ENCODE peak calls at places on chromosome 2, in nine cellular contexts. R, U, L, A, B, Z, Q, D and Y are unnamed samples.

GRCh38 chr2:143258126-143258892 is 129.1 kb downstream of the ARHGAP15 start:
- DNase-seq in B (no peak), R (no peak), A (no peak), D (no peak), Z (no peak), Q (no peak), U (no peak), L (no peak), Y (no peak)

GRCh38 chr2:120221616-120222015 is 1.6 kb downstream of the TMEM185B start:
- DNase-seq in R (no peak), L (no peak), U (no peak), B (no peak), A (no peak), D (no peak), Z (no peak), Q (no peak), Y (no peak)

GRCh38 chr2:16119741-16120140 is 179.4 kb downstream of the MYCN start:
- DNase-seq in D (no peak), Z (no peak), A (no peak), U (no peak), Q (no peak), L (no peak), R (no peak), B (no peak), Y (no peak)

GRCh38 chr2:55014962-55015939 is 35.0 kb downstream of the RTN4 start:
- DNase-seq in B (peak; percentile 65), Z (peak; percentile 51), U (peak; percentile 71), R (no peak), A (no peak), L (peak; percentile 59), D (peak; percentile 52), Q (peak; percentile 21), Y (no peak)

GRCh38 chr2:45013229-45014015 is 4.2 kb upstream of the SIX2 start:
- DNase-seq in L (peak; percentile 10), D (no peak), U (no peak), Q (no peak), R (no peak), Z (no peak), A (no peak), B (no peak), Y (no peak)

GRCh38 chr2:168613510-168613909 is 157.4 kb downstream of the CERS6 start:
- DNase-seq in Z (no peak), U (no peak), Q (no peak), B (no peak), D (no peak), L (no peak), R (no peak), A (no peak), Y (no peak)

GRCh38 chr2:211860224-211860623 is 678.4 kb downstream of the ERBB4 start:
- DNase-seq in L (no peak), R (no peak), A (no peak), B (no peak), U (no peak), Q (no peak), Z (no peak), D (no peak), Y (no peak)

GRCh38 chr2:11861044-11861443 is 114.6 kb downstream of the LPIN1 start:
- DNase-seq in A (no peak), Q (no peak), U (no peak), Z (no peak), D (no peak), L (no peak), R (no peak), B (no peak), Y (no peak)

GRCh38 chr2:41830600-41830999 is 217.2 kb upstream of the PKDCC start:
- DNase-seq in L (no peak), U (no peak), Z (peak; percentile 34), Q (no peak), D (no peak), R (no peak), B (no peak), A (no peak), Y (no peak)

GRCh38 chr2:9803023-9803805 is 40.1 kb upstream of the TAF1B start:
- DNase-seq in R (no peak), L (no peak), D (no peak), U (no peak), Q (no peak), B (no peak), Z (no peak), A (peak; percentile 34), Y (no peak)

GRCh38 chr2:41723531-41723930 is 324.3 kb upstream of the PKDCC start:
- DNase-seq in U (peak; percentile 23), R (no peak), D (no peak), A (no peak), B (no peak), Q (no peak), Z (no peak), L (no peak), Y (no peak)

GRCh38 chr2:212811946-212812345 is 273.3 kb upstream of the ERBB4 start:
- DNase-seq in L (no peak), U (no peak), Z (no peak), A (no peak), B (no peak), D (no peak), R (no peak), Q (no peak), Y (no peak)

GRCh38 chr2:75787532-75788132 is 76.9 kb upstream of the GCFC2 start:
- DNase-seq in Z (no peak), D (no peak), Q (no peak), R (no peak), U (peak; percentile 39), L (peak; percentile 4), A (no peak), B (peak; percentile 29), Y (no peak)

GRCh38 chr2:164090533-164090932 is 354.7 kb upstream of the FIGN start:
- DNase-seq in L (no peak), D (no peak), A (no peak), Z (no peak), R (no peak), B (no peak), Q (no peak), U (no peak), Y (no peak)

GRCh38 chr2:65204461-65205230 is 23.0 kb upstream of the ACTR2 start:
- DNase-seq in R (no peak), U (peak; percentile 8), L (peak; percentile 57), Q (no peak), Z (peak; percentile 8), A (no peak), D (no peak), B (no peak), Y (no peak)

GRCh38 chr2:218217366-218218309 is 649 bp downstream of the ARPC2 start:
- DNase-seq in B (peak; percentile 23), L (peak; percentile 81), U (no peak), Z (peak; percentile 43), D (peak; percentile 39), A (peak; percentile 84), Q (no peak), R (peak; percentile 88), Y (peak; percentile 62)

GRCh38 chr2:9150906-9151305 is 55.7 kb upstream of the ASAP2 start:
- DNase-seq in Q (no peak), U (no peak), A (no peak), Z (no peak), D (no peak), R (no peak), B (no peak), L (no peak), Y (no peak)

GRCh38 chr2:127418300-127419111 is at the start of gene PROC:
- DNase-seq in D (no peak), Z (no peak), Q (no peak), R (no peak), L (no peak), U (no peak), B (no peak), A (no peak), Y (no peak)
- TF ChIP-seq CTCF in D (no peak), Z (no peak), Q (no peak), R (no peak), L (no peak), U (no peak), B (no peak), A (no peak), Y (no peak)

GRCh38 chr2:51505533-51505932 is 473.6 kb upstream of the NRXN1 start:
- DNase-seq in Q (no peak), L (no peak), A (no peak), D (no peak), B (no peak), R (no peak), U (no peak), Z (no peak), Y (no peak)
- TF ChIP-seq CTCF in Q (no peak), L (no peak), A (no peak), D (no peak), B (no peak), R (no peak), U (no peak), Z (no peak), Y (no peak)

GRCh38 chr2:234100686-234101085 is 50.2 kb downstream of the SPP2 start:
- DNase-seq in R (no peak), A (no peak), Q (no peak), U (no peak), L (no peak), D (no peak), Z (no peak), B (no peak), Y (no peak)
- TF ChIP-seq CTCF in R (no peak), A (no peak), Q (no peak), U (no peak), L (no peak), D (no peak), Z (no peak), B (no peak), Y (no peak)

GRCh38 chr2:119008108-119008507 is 66.1 kb downstream of the MARCO start:
- DNase-seq in L (no peak), B (no peak), A (peak; percentile 13), Z (no peak), U (no peak), R (no peak), Q (no peak), D (no peak), Y (no peak)
- TF ChIP-seq CTCF in L (no peak), B (no peak), A (no peak), Z (no peak), U (no peak), R (peak; percentile 6), Q (no peak), D (no peak), Y (peak; percentile 38)

GRCh38 chr2:214966420-214966819 is 156.9 kb upstream of the BARD1 start:
- DNase-seq in Z (no peak), R (no peak), L (no peak), U (no peak), B (no peak), D (no peak), Q (no peak), A (no peak), Y (no peak)

GRCh38 chr2:214960677-214961076 is 151.2 kb upstream of the BARD1 start:
- DNase-seq in B (peak; percentile 1), A (no peak), R (no peak), Q (no peak), L (no peak), U (peak; percentile 19), D (no peak), Z (no peak), Y (no peak)
- TF ChIP-seq CTCF in B (peak; percentile 28), A (no peak), R (no peak), Q (peak; percentile 37), L (no peak), U (no peak), D (no peak), Z (peak; percentile 27), Y (no peak)